ENCODE peak calls at places on chromosomes 12 and 14, in seven cellular contexts. H, Z, P, S, C, F and I are unnamed samples.

GRCh38 chr12:58916891-58917570 is 3.3 kb downstream of the LRIG3 start:
- DNase-seq in Z (peak), S (no peak), P (no peak), C (no peak), F (no peak), H (no peak), I (no peak)

GRCh38 chr14:36767603-36768281 is 106.1 kb downstream of the PAX9 start:
- DNase-seq in S (no peak), Z (peak), H (no peak), C (no peak), P (no peak), F (no peak), I (no peak)

GRCh38 chr12:94336201-94336915 is 123.3 kb downstream of the CEP83 start:
- DNase-seq in C (no peak), H (no peak), Z (no peak), P (no peak), S (no peak), F (no peak), I (no peak)

GRCh38 chr12:1841606-1842182 is 21.3 kb downstream of the LRTM2 start:
- DNase-seq in P (no peak), F (no peak), C (no peak), S (no peak), Z (no peak), H (no peak), I (no peak)

GRCh38 chr14:99609245-99610117 is 5.5 kb upstream of the CCDC85C start:
- DNase-seq in S (no peak), C (no peak), F (no peak), Z (peak), H (no peak), P (no peak), I (no peak)

GRCh38 chr14:89214221-89214965 is 202.6 kb downstream of the FOXN3 start:
- DNase-seq in C (no peak), P (peak), Z (peak), H (no peak), S (no peak), F (peak), I (no peak)

GRCh38 chr12:111168009-111168786 is 200.7 kb downstream of the PHETA1 start:
- DNase-seq in F (no peak), C (peak), H (no peak), S (no peak), P (no peak), Z (no peak), I (no peak)

GRCh38 chr12:12466157-12466556 is 96.5 kb downstream of the DUSP16 start:
- DNase-seq in S (no peak), C (peak), F (no peak), P (no peak), Z (no peak), H (no peak), I (no peak)

GRCh38 chr12:20409639-20410038 is 41.3 kb downstream of the PDE3A start:
- DNase-seq in F (no peak), Z (no peak), P (no peak), H (no peak), C (no peak), S (no peak), I (no peak)

GRCh38 chr12:113149361-113150150 is at the start of gene CFAP73:
- DNase-seq in C (peak), Z (peak), P (no peak), F (no peak), H (no peak), S (no peak), I (peak)

GRCh38 chr12:15220961-15221885 is at the start of gene RERG:
- DNase-seq in C (peak), P (peak), Z (peak), F (peak), S (peak), H (peak), I (peak)

GRCh38 chr14:99838555-99839193 is 45.5 kb downstream of the EML1 start:
- DNase-seq in H (no peak), F (no peak), S (no peak), P (no peak), Z (peak), C (no peak), I (peak)

GRCh38 chr12:67430708-67431335 is 161.7 kb downstream of the CAND1 start:
- DNase-seq in Z (peak), P (no peak), S (no peak), C (no peak), H (no peak), F (no peak), I (peak)

GRCh38 chr12:54321363-54321762 is 3.6 kb upstream of the COPZ1 start:
- DNase-seq in C (no peak), S (no peak), H (no peak), P (no peak), Z (no peak), F (no peak), I (no peak)

GRCh38 chr14:93137864-93138263 is 22.1 kb upstream of the ITPK1 start:
- DNase-seq in S (no peak), H (no peak), Z (peak), C (no peak), F (no peak), P (no peak), I (no peak)

GRCh38 chr14:100474176-100474575 is 113.0 kb downstream of the BEGAIN start:
- DNase-seq in F (no peak), Z (no peak), H (no peak), S (no peak), P (no peak), C (no peak), I (no peak)

GRCh38 chr12:54135621-54136027 is 53.2 kb downstream of the SMUG1 start:
- DNase-seq in S (no peak), P (no peak), Z (no peak), F (no peak), C (no peak), H (no peak), I (no peak)

GRCh38 chr12:108823804-108824203 is 33.6 kb downstream of the SSH1 start:
- DNase-seq in Z (no peak), F (no peak), C (no peak), P (no peak), S (no peak), H (no peak), I (no peak)

GRCh38 chr14:53842938-53843337 is 113.7 kb downstream of the BMP4 start:
- DNase-seq in F (no peak), C (no peak), Z (peak), H (no peak), P (no peak), S (no peak), I (no peak)

GRCh38 chr14:52052289-52052943 is 16.4 kb downstream of the NID2 start:
- DNase-seq in F (no peak), S (no peak), P (no peak), H (no peak), C (no peak), Z (no peak), I (no peak)

GRCh38 chr12:54259194-54260011 is 20.5 kb downstream of the CBX5 start:
- DNase-seq in F (peak), S (peak), Z (peak), P (peak), C (no peak), H (peak), I (peak)

GRCh38 chr14:88204221-88204620 is 118.8 kb downstream of the KCNK10 start:
- DNase-seq in C (no peak), Z (peak), P (no peak), H (no peak), S (no peak), F (no peak), I (no peak)

GRCh38 chr14:75549169-75549568 is 26.9 kb downstream of the BATF start:
- DNase-seq in Z (no peak), P (no peak), F (no peak), H (no peak), C (no peak), S (peak), I (no peak)

GRCh38 chr12:55728932-55729591 is at the start of gene CD63:
- DNase-seq in H (peak), F (peak), P (peak), S (peak), C (peak), Z (peak), I (peak)

GRCh38 chr14:73253323-73253610 is 16.0 kb downstream of the PAPLN start:
- DNase-seq in H (no peak), S (no peak), C (no peak), F (no peak), P (no peak), Z (no peak), I (no peak)

GRCh38 chr12:44847888-44848770 is 28.0 kb downstream of the NELL2 start:
- DNase-seq in H (no peak), C (no peak), Z (no peak), P (no peak), S (peak), F (no peak), I (no peak)

GRCh38 chr12:31118347-31118830 is 44.7 kb downstream of the DDX11 start:
- DNase-seq in S (peak), Z (no peak), P (no peak), H (no peak), F (no peak), C (no peak), I (peak)

GRCh38 chr14:95833429-95833828 is 43.2 kb upstream of the TUNAR start:
- DNase-seq in Z (no peak), H (no peak), P (no peak), S (no peak), F (no peak), C (no peak), I (no peak)

GRCh38 chr14:88129306-88130056 is 124.5 kb downstream of the GPR65 start:
- DNase-seq in P (no peak), Z (peak), F (no peak), S (no peak), H (no peak), C (peak), I (no peak)

GRCh38 chr12:28222959-28223662 is 32.9 kb downstream of the CCDC91 start:
- DNase-seq in Z (no peak), C (no peak), F (no peak), H (no peak), S (peak), P (no peak), I (no peak)

GRCh38 chr12:26133508-26133907 is 8.7 kb upstream of the BHLHE41 start:
- DNase-seq in S (no peak), F (no peak), P (no peak), H (no peak), Z (no peak), C (no peak), I (no peak)

GRCh38 chr12:32136404-32136803 is 29.8 kb downstream of the BICD1 start:
- DNase-seq in H (no peak), F (no peak), Z (no peak), S (no peak), C (no peak), P (no peak), I (no peak)

GRCh38 chr12:106091421-106091820 is 47.3 kb downstream of the NUAK1 start:
- DNase-seq in F (no peak), P (no peak), C (no peak), Z (peak), H (no peak), S (no peak), I (no peak)